ENCODE peak calls at places on chromosomes 16 and 17, in eight cellular contexts. H is RWPE1, G is lower leg skin, S is fibroblast of the aortic adventitia, V is HEK293T, B is psoas muscle, C is GM13976, Q is ACHN. P is an unnamed sample.

GRCh38 chr16:81745704-81746558 is 33.2 kb upstream of the PLCG2 start:
- DNase-seq in H (peak; percentile 64), G (peak; percentile 93), S (peak; percentile 56), V (peak; percentile 84), B (peak; percentile 57), C (peak; percentile 85), Q (peak; percentile 38), P (peak; percentile 71)

GRCh38 chr16:876523-877241 is 76.1 kb upstream of the GNG13 start:
- DNase-seq in H (no peak), G (no peak), S (no peak), V (no peak), B (peak; percentile 4), C (no peak), Q (no peak), P (no peak)

GRCh38 chr17:69552986-69553667 is 138.6 kb downstream of the MAP2K6 start:
- DNase-seq in H (no peak), G (no peak), S (no peak), V (no peak), B (no peak), C (no peak), Q (no peak), P (no peak)

GRCh38 chr17:77927777-77928518 is 30.6 kb upstream of the TNRC6C start:
- DNase-seq in H (no peak), G (no peak), S (no peak), V (no peak), B (no peak), C (no peak), Q (no peak), P (no peak)

GRCh38 chr17:13418891-13419290 is 182.8 kb downstream of the HS3ST3A1 start:
- DNase-seq in H (no peak), G (no peak), S (no peak), V (no peak), B (no peak), C (no peak), Q (no peak), P (no peak)

GRCh38 chr16:31501226-31501965 is 6.8 kb downstream of the RUSF1 start:
- DNase-seq in H (no peak), G (no peak), S (no peak), V (no peak), B (no peak), C (no peak), Q (no peak), P (no peak)

GRCh38 chr17:53979991-53980390 is 157.3 kb downstream of the KIF2B start:
- DNase-seq in H (no peak), G (no peak), S (no peak), V (no peak), B (no peak), C (no peak), Q (no peak), P (no peak)

GRCh38 chr17:31834448-31834847 is 24.6 kb downstream of the COPRS start:
- DNase-seq in H (no peak), G (no peak), S (no peak), V (no peak), B (no peak), C (peak; percentile 51), Q (no peak), P (no peak)

GRCh38 chr17:41939044-41939695 is 8.8 kb downstream of the ODAD4 start:
- DNase-seq in H (no peak), G (no peak), S (no peak), V (no peak), B (no peak), C (no peak), Q (no peak), P (no peak)

GRCh38 chr17:67520916-67521772 is 144.1 kb downstream of the PITPNC1 start:
- DNase-seq in H (no peak), G (peak; percentile 31), S (peak; percentile 84), V (no peak), B (no peak), C (no peak), Q (no peak), P (no peak)

GRCh38 chr17:49546546-49547535 is 28.8 kb upstream of the NXPH3 start:
- DNase-seq in H (no peak), G (peak; percentile 70), S (no peak), V (no peak), B (no peak), C (peak; percentile 17), Q (no peak), P (no peak)

GRCh38 chr17:8581002-8581658 is 49.4 kb downstream of the MYH10 start:
- DNase-seq in H (peak; percentile 68), G (no peak), S (no peak), V (no peak), B (no peak), C (peak; percentile 45), Q (no peak), P (no peak)

GRCh38 chr16:73057369-73058210 is 9.7 kb upstream of the ZFHX3 start:
- DNase-seq in H (no peak), G (no peak), S (no peak), V (no peak), B (peak; percentile 55), C (peak; percentile 71), Q (peak; percentile 40), P (peak; percentile 59)

GRCh38 chr17:4808378-4808767 is 1.4 kb downstream of the PLD2 start:
- DNase-seq in H (no peak), G (peak; percentile 91), S (peak; percentile 49), V (no peak), B (peak; percentile 46), C (no peak), Q (no peak), P (peak; percentile 79)

GRCh38 chr17:82944990-82945389 is 105.2 kb upstream of the ZNF750 start:
- DNase-seq in H (no peak), G (no peak), S (no peak), V (no peak), B (no peak), C (no peak), Q (peak; percentile 9), P (no peak)

GRCh38 chr17:42683407-42684031 is 1.2 kb downstream of the CNTNAP1 start:
- DNase-seq in H (no peak), G (peak; percentile 87), S (peak; percentile 42), V (no peak), B (no peak), C (peak; percentile 66), Q (no peak), P (peak; percentile 42)

GRCh38 chr17:57925361-57925990 is 29.7 kb downstream of the CUEDC1 start:
- DNase-seq in H (no peak), G (no peak), S (no peak), V (no peak), B (no peak), C (no peak), Q (no peak), P (no peak)

GRCh38 chr16:59113009-59113408 is 378.9 kb upstream of the GOT2 start:
- DNase-seq in H (no peak), G (no peak), S (no peak), V (no peak), B (no peak), C (no peak), Q (no peak), P (no peak)

GRCh38 chr16:76574651-76575050 is 297.4 kb downstream of the CNTNAP4 start:
- DNase-seq in H (no peak), G (no peak), S (no peak), V (no peak), B (no peak), C (no peak), Q (no peak), P (no peak)

GRCh38 chr16:28140788-28141618 is 70.8 kb downstream of the XPO6 start:
- DNase-seq in H (no peak), G (no peak), S (no peak), V (no peak), B (no peak), C (peak; percentile 69), Q (no peak), P (no peak)

GRCh38 chr17:42879596-42879985 is 21.0 kb upstream of the G6PC1 start:
- DNase-seq in H (no peak), G (no peak), S (no peak), V (no peak), B (no peak), C (no peak), Q (no peak), P (no peak)

GRCh38 chr17:7438050-7438614 is 1.2 kb upstream of the FGF11 start:
- DNase-seq in H (no peak), G (no peak), S (no peak), V (no peak), B (peak; percentile 76), C (no peak), Q (no peak), P (peak; percentile 73)

GRCh38 chr16:84344781-84345180 is 23.6 kb upstream of the ATP2C2 start:
- DNase-seq in H (no peak), G (no peak), S (no peak), V (no peak), B (no peak), C (no peak), Q (no peak), P (no peak)

GRCh38 chr16:88681084-88681680 is 5.1 kb downstream of the SNAI3 start:
- DNase-seq in H (no peak), G (no peak), S (no peak), V (peak; percentile 61), B (no peak), C (peak; percentile 77), Q (peak; percentile 29), P (peak; percentile 61)

GRCh38 chr16:5490499-5490898 is 392.9 kb upstream of the EEF2KMT start:
- DNase-seq in H (no peak), G (no peak), S (no peak), V (peak; percentile 69), B (peak; percentile 22), C (no peak), Q (peak; percentile 49), P (no peak)

GRCh38 chr17:4565209-4566141 is 5.1 kb upstream of the GGT6 start:
- DNase-seq in H (peak; percentile 71), G (no peak), S (peak; percentile 80), V (peak; percentile 82), B (peak; percentile 60), C (peak; percentile 72), Q (peak; percentile 81), P (peak; percentile 65)

GRCh38 chr17:80474231-80474932 is 2.0 kb downstream of the NPTX1 start:
- DNase-seq in H (peak; percentile 49), G (no peak), S (peak; percentile 45), V (peak; percentile 75), B (no peak), C (no peak), Q (peak; percentile 65), P (no peak)

GRCh38 chr17:8019665-8020064 is 17.2 kb downstream of the GUCY2D start:
- DNase-seq in H (peak; percentile 63), G (peak; percentile 85), S (peak; percentile 45), V (no peak), B (no peak), C (no peak), Q (no peak), P (no peak)

GRCh38 chr16:66360624-66361324 is 5.7 kb upstream of the CDH5 start:
- DNase-seq in H (no peak), G (no peak), S (no peak), V (no peak), B (no peak), C (no peak), Q (no peak), P (no peak)

GRCh38 chr17:31918701-31919128 is 17.2 kb upstream of the UTP6 start:
- DNase-seq in H (no peak), G (no peak), S (no peak), V (no peak), B (no peak), C (no peak), Q (no peak), P (no peak)

GRCh38 chr16:68972720-68973119 is 129.4 kb downstream of the TANGO6 start:
- DNase-seq in H (no peak), G (no peak), S (peak; percentile 59), V (peak; percentile 16), B (no peak), C (no peak), Q (peak; percentile 84), P (no peak)

P was measured in pancreas.